ENCODE peak calls at places on chromosomes 13 and 19, in eight cellular contexts. R, G, A, J, F, O, M and N are unnamed samples.
A peak's percentile ranks its signal among the peaks of the same experiment; 100 is the strongest.

GRCh38 chr19:56149656-56150038 is 8.6 kb downstream of the ZNF444 start:
- DNase-seq in R (no peak), G (no peak), A (no peak), J (no peak), F (no peak), O (no peak), M (no peak), N (no peak)

GRCh38 chr19:4186087-4186993 is 3.9 kb downstream of the ANKRD24 start:
- DNase-seq in R (peak; percentile 50), G (peak; percentile 58), A (peak; percentile 31), J (peak; percentile 39), F (peak; percentile 39), O (peak; percentile 67), M (peak; percentile 83), N (no peak)

GRCh38 chr19:45070214-45070613 is 6.1 kb downstream of the ZNF296 start:
- DNase-seq in R (no peak), G (no peak), A (no peak), J (no peak), F (no peak), O (no peak), M (no peak), N (no peak)

GRCh38 chr13:110794209-110794608 is 80.7 kb downstream of the ING1 start:
- DNase-seq in R (no peak), G (no peak), A (no peak), J (no peak), F (no peak), O (no peak), M (no peak), N (no peak)

GRCh38 chr19:28882818-28883217 is 330.1 kb downstream of the UQCRFS1 start:
- DNase-seq in R (no peak), G (no peak), A (no peak), J (no peak), F (no peak), O (no peak), M (no peak), N (no peak)

GRCh38 chr19:16266586-16266942 is 58.1 kb upstream of the KLF2 start:
- DNase-seq in R (no peak), G (no peak), A (no peak), J (no peak), F (no peak), O (no peak), M (no peak), N (no peak)

GRCh38 chr13:40660270-40660669 is 6.2 kb downstream of the FOXO1 start:
- DNase-seq in R (no peak), G (no peak), A (no peak), J (no peak), F (no peak), O (no peak), M (no peak), N (no peak)

GRCh38 chr13:97125051-97125809 is 96.9 kb upstream of the MBNL2 start:
- DNase-seq in R (no peak), G (peak; percentile 74), A (peak; percentile 92), J (peak; percentile 54), F (no peak), O (no peak), M (peak; percentile 91), N (peak; percentile 95)

GRCh38 chr19:35240322-35240721 is 8.5 kb upstream of the LSR start:
- DNase-seq in R (no peak), G (no peak), A (no peak), J (no peak), F (no peak), O (no peak), M (no peak), N (no peak)

GRCh38 chr19:40533508-40533907 is 43.2 kb upstream of the SHKBP1 start:
- DNase-seq in R (no peak), G (no peak), A (no peak), J (no peak), F (no peak), O (no peak), M (peak; percentile 21), N (no peak)

GRCh38 chr19:2702170-2703076 is at the start of gene GNG7:
- DNase-seq in R (no peak), G (peak; percentile 61), A (peak; percentile 59), J (peak; percentile 91), F (no peak), O (peak; percentile 94), M (peak; percentile 94), N (peak; percentile 39)

GRCh38 chr19:2703077-2703437 is 563 bp upstream of the GNG7 start:
- DNase-seq in R (no peak), G (no peak), A (no peak), J (no peak), F (no peak), O (no peak), M (no peak), N (no peak)

GRCh38 chr19:2699413-2700142 is 2.9 kb downstream of the GNG7 start:
- DNase-seq in R (no peak), G (no peak), A (no peak), J (no peak), F (no peak), O (no peak), M (no peak), N (no peak)

GRCh38 chr19:2700660-2701360 is 1.7 kb downstream of the GNG7 start:
- DNase-seq in R (no peak), G (no peak), A (no peak), J (no peak), F (no peak), O (no peak), M (no peak), N (no peak)

GRCh38 chr19:2701361-2702169 is 929 bp downstream of the GNG7 start:
- DNase-seq in R (no peak), G (no peak), A (no peak), J (no peak), F (no peak), O (no peak), M (no peak), N (no peak)
- H3K4me3 ChIP-seq in R (no peak overlapping the region), G (no peak overlapping the region), A (no peak overlapping the region), J (peak overlapping the region; percentile 47), F (no peak overlapping the region), O (peak overlapping the region; percentile 82), M (no peak overlapping the region), N (no peak overlapping the region)

GRCh38 chr19:49579193-49579592 is 1.2 kb downstream of the NOSIP start:
- DNase-seq in R (no peak), G (no peak), A (no peak), J (no peak), F (no peak), O (no peak), M (no peak), N (no peak)
- H3K4me3 ChIP-seq in R (no peak overlapping the region), G (no peak overlapping the region), A (peak overlapping the region; percentile 83), J (no peak overlapping the region), F (peak overlapping the region; percentile 97), O (peak overlapping the region; percentile 92), M (peak overlapping the region; percentile 75), N (peak overlapping the region; percentile 79)

DNA sequence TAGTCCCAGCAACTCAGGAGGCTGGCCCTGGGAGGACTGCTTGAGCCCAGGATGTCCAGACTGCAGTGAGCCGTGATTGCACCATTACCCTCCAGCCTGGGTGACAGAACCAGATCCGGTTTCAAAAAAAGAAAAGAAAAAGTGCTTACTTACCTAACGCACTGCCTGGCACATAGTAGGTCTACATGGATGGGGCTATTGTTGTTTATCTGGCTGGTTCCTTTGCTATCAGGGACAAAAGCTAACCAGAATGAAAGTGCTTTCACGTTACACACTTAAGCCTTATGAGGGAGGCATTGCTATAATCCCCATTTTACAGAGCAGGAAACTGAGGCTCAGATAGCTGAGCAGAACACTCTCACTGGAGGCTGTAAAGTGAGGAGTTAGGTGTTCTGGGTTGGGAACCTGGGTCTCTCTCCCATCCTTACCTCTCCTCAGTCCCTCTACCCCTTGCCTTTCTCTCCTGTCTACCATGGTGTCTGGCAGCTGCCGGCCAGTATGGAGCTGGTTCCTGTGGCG is 2.8 kb downstream of the DNM2 start:
- DNase-seq in R (no peak), G (no peak), A (no peak), J (no peak), F (no peak), O (no peak), M (no peak), N (no peak)
- H3K4me3 ChIP-seq in R (no peak overlapping the region), G (no peak overlapping the region), A (no peak overlapping the region), J (no peak overlapping the region), F (no peak overlapping the region), O (no peak overlapping the region), M (no peak overlapping the region), N (no peak overlapping the region)

GRCh38 chr19:7699003-7699402 is 2.9 kb downstream of the FCER2 start:
- DNase-seq in R (no peak), G (no peak), A (no peak), J (no peak), F (no peak), O (no peak), M (no peak), N (no peak)
- H3K4me3 ChIP-seq in R (no peak overlapping the region), G (no peak overlapping the region), A (no peak overlapping the region), J (no peak overlapping the region), F (no peak overlapping the region), O (no peak overlapping the region), M (no peak overlapping the region), N (no peak overlapping the region)

GRCh38 chr19:13865578-13866462 is 11.1 kb upstream of the NANOS3 start:
- DNase-seq in R (no peak), G (no peak), A (no peak), J (no peak), F (no peak), O (no peak), M (no peak), N (no peak)

GRCh38 chr19:13861714-13862531 is 15.0 kb upstream of the NANOS3 start:
- DNase-seq in R (peak; percentile 98), G (peak; percentile 87), A (peak; percentile 85), J (peak; percentile 97), F (peak; percentile 74), O (peak; percentile 92), M (peak; percentile 96), N (peak; percentile 74)

GRCh38 chr19:13865243-13865577 is 11.7 kb upstream of the NANOS3 start:
- DNase-seq in R (no peak), G (no peak), A (no peak), J (no peak), F (no peak), O (no peak), M (no peak), N (no peak)

GRCh38 chr19:13864513-13865242 is 12.3 kb upstream of the NANOS3 start:
- DNase-seq in R (no peak), G (no peak), A (no peak), J (no peak), F (no peak), O (no peak), M (no peak), N (no peak)

GRCh38 chr19:13864223-13864512 is 12.8 kb upstream of the NANOS3 start:
- DNase-seq in R (no peak), G (no peak), A (no peak), J (no peak), F (no peak), O (no peak), M (no peak), N (no peak)
- H3K4me3 ChIP-seq in R (no peak overlapping the region), G (no peak overlapping the region), A (no peak overlapping the region), J (no peak overlapping the region), F (no peak overlapping the region), O (no peak overlapping the region), M (no peak overlapping the region), N (no peak overlapping the region)

DNA sequence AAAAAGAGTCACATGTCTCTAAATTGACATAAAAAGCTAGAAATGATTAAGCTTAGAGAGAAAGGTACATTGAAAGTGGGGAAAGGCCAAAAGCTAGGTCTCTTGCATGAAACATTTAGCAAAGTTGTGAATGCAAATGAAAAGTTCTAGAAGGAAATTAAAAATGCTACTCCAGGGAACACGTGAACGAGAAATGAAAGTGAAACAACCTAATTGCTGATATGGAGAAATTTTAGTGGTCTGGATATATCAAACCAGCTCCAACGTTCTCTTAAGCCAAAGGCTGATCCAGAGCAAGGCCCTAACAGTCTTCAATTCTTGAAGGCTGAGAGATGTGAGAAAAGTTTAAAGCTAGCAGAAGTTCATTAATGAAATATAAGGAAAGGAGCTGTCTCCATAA is 419.8 kb downstream of the SLITRK6 start:
- DNase-seq in R (no peak), G (no peak), A (no peak), J (no peak), F (no peak), O (no peak), M (no peak), N (no peak)
- H3K4me3 ChIP-seq in R (no peak overlapping the region), G (peak overlapping the region; percentile 41), A (peak overlapping the region; percentile 15), J (no peak overlapping the region), F (no peak overlapping the region), O (no peak overlapping the region), M (no peak overlapping the region), N (no peak overlapping the region)